ENCODE peak calls at places on chromosomes 1 and 21, in ten cellular contexts. K is OCI-LY7, P is HCT116, Q is SK-N-SH, H is GM23338, D is PC-9, Y is MM.1S, O is hepatocyte, V is PC-3, C is Karpas-422. E is an unnamed sample.

GRCh38 chr1:224338150-224338838 is 8.3 kb upstream of the NVL start:
- DNase-seq in C (no peak), P (no peak), D (peak; percentile 43), H (peak; percentile 30), Q (no peak), O (no peak), Y (no peak), K (no peak), V (no peak), E (no peak)

GRCh38 chr1:56377407-56377806 is 202.0 kb downstream of the PLPP3 start:
- DNase-seq in D (no peak), O (no peak), V (no peak), P (no peak), H (no peak), K (no peak), C (no peak), Y (no peak), Q (no peak), E (no peak)

GRCh38 chr21:28207776-28208175 is 784.9 kb downstream of the LTN1 start:
- DNase-seq in O (no peak), D (no peak), K (no peak), P (no peak), H (no peak), Q (peak; percentile 12), C (no peak), V (peak; percentile 77), Y (no peak), E (peak; percentile 88)

GRCh38 chr1:153869486-153869885 is 53.3 kb downstream of the GATAD2B start:
- DNase-seq in V (no peak), K (no peak), C (peak; percentile 57), O (no peak), Q (no peak), P (no peak), Y (no peak), D (no peak), H (no peak), E (no peak)

GRCh38 chr1:192439373-192440025 is 122.7 kb downstream of the RGS21 start:
- DNase-seq in Q (no peak), H (no peak), O (peak; percentile 8), D (no peak), C (no peak), V (peak; percentile 83), K (no peak), P (no peak), Y (no peak), E (peak; percentile 58)

GRCh38 chr1:232077809-232078208 is 451.2 kb downstream of the DISC1 start:
- DNase-seq in H (no peak), Q (no peak), O (no peak), V (no peak), Y (no peak), K (no peak), D (no peak), P (no peak), C (no peak), E (no peak)

GRCh38 chr1:224544276-224544675 is 71.8 kb upstream of the CNIH3 start:
- DNase-seq in Y (no peak), D (no peak), Q (no peak), C (no peak), O (no peak), K (no peak), H (no peak), P (no peak), V (no peak), E (peak; percentile 63)

GRCh38 chr1:164272156-164272555 is 286.8 kb upstream of the PBX1 start:
- DNase-seq in C (no peak), Q (no peak), H (no peak), O (no peak), Y (no peak), K (no peak), V (no peak), D (no peak), P (no peak), E (no peak)

GRCh38 chr1:153659656-153660055 is 1.2 kb downstream of the SNAPIN start:
- DNase-seq in Q (no peak), C (no peak), V (no peak), K (no peak), Y (no peak), H (no peak), D (no peak), O (no peak), P (no peak), E (no peak)

GRCh38 chr1:234922987-234923386 is 205.7 kb downstream of the TOMM20 start:
- DNase-seq in C (no peak), V (no peak), Y (no peak), H (no peak), K (no peak), O (no peak), Q (no peak), P (no peak), D (no peak), E (no peak)

GRCh38 chr1:170414989-170415733 is 116.8 kb upstream of the GORAB start:
- DNase-seq in Q (no peak), Y (no peak), C (no peak), V (no peak), H (no peak), K (no peak), O (peak; percentile 5), P (no peak), D (no peak), E (peak; percentile 78)

GRCh38 chr1:64097859-64098258 is 105.6 kb upstream of the UBE2U start:
- DNase-seq in D (no peak), Q (no peak), P (no peak), K (no peak), O (no peak), C (no peak), V (no peak), H (no peak), Y (no peak), E (no peak)

GRCh38 chr1:52139817-52140540 is 1.9 kb upstream of the ZFYVE9 start:
- DNase-seq in P (no peak), K (peak; percentile 19), V (peak; percentile 68), C (no peak), Q (no peak), D (peak; percentile 43), O (peak; percentile 23), Y (no peak), H (no peak), E (peak; percentile 96)

GRCh38 chr1:193143285-193143684 is 21.5 kb downstream of the CDC73 start:
- DNase-seq in Q (no peak), C (peak; percentile 45), V (peak; percentile 29), K (peak; percentile 24), P (no peak), D (no peak), H (no peak), Y (no peak), O (peak; percentile 11), E (peak; percentile 33)

GRCh38 chr1:206568256-206568655 is 44.0 kb downstream of the EIF2D start:
- DNase-seq in H (no peak), Q (no peak), Y (peak; percentile 58), C (no peak), V (no peak), D (no peak), O (no peak), P (no peak), K (no peak), E (peak; percentile 29)

GRCh38 chr1:183778006-183778405 is 26.9 kb upstream of the RGL1 start:
- DNase-seq in O (peak; percentile 10), V (no peak), K (no peak), Y (no peak), P (no peak), H (no peak), D (no peak), Q (no peak), C (no peak), E (no peak)

GRCh38 chr1:117611121-117611601 is 5.3 kb downstream of the TENT5C start:
- DNase-seq in Y (peak; percentile 44), P (no peak), K (no peak), H (no peak), D (no peak), C (no peak), O (no peak), V (no peak), Q (no peak), E (no peak)

GRCh38 chr1:23202263-23202749 is 15.0 kb downstream of the HTR1D start:
- DNase-seq in D (no peak), H (no peak), C (peak; percentile 22), V (peak; percentile 61), K (no peak), Q (no peak), P (no peak), O (no peak), Y (peak; percentile 40), E (peak; percentile 61)

GRCh38 chr1:236751385-236751784 is 43.7 kb upstream of the MTR start:
- DNase-seq in Q (no peak), V (no peak), K (no peak), P (no peak), H (no peak), Y (no peak), C (no peak), O (no peak), D (no peak), E (no peak)

DNA sequence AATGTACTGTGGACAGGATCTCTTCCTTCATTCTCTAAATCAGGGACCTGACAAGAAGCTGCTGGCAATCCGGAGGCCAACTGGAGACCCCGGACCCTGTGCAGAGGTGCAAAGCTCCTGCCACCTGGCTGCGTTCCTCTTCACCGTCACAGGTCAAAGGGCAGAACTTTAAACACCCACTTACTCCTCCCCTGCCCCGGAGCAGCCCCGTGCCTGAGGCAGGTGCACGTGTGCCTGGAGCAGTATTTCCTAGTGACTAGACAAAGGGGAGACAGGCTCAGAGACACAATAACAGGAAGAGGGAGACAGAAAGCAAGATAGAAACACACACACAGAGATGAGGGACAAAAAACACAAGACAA is 6.6 kb upstream of the PIGC start:
- DNase-seq in V (peak; percentile 33), O (peak; percentile 62), Q (no peak), C (no peak), Y (no peak), K (no peak), D (no peak), H (no peak), P (no peak), E (no peak)
- H3K4me3 ChIP-seq in V (peak overlapping the region; percentile 10), O (no peak overlapping the region), Q (no peak overlapping the region), C (no peak overlapping the region), Y (no peak overlapping the region), K (no peak overlapping the region), D (no peak overlapping the region), H (no peak overlapping the region), P (no peak overlapping the region), E (no peak overlapping the region)

GRCh38 chr1:4637616-4638346 is 16.6 kb upstream of the AJAP1 start:
- DNase-seq in D (no peak), C (no peak), H (no peak), Q (no peak), V (no peak), O (no peak), Y (no peak), K (no peak), P (no peak), E (no peak)
- H3K9me2 ChIP-seq in D (no peaks in the 10 kb centered on the region), C (no peaks in the 10 kb centered on the region), H (no peaks in the 10 kb centered on the region), Q (no peaks in the 10 kb centered on the region), V (no peaks in the 10 kb centered on the region), O (no peaks in the 10 kb centered on the region), Y (no peaks in the 10 kb centered on the region), K (no peaks in the 10 kb centered on the region), P (no peaks in the 10 kb centered on the region), E (no peaks in the 10 kb centered on the region)

GRCh38 chr21:36096398-36097290 is 26.8 kb downstream of the CBR1 start:
- DNase-seq in H (peak; percentile 84), V (no peak), D (no peak), O (no peak), C (no peak), Y (no peak), K (no peak), P (no peak), Q (no peak), E (no peak)
- H3K27ac ChIP-seq in H (peak overlapping the region; percentile 98), V (no peak overlapping the region), D (no peak overlapping the region), O (no peak overlapping the region), C (no peak overlapping the region), Y (no peak overlapping the region), K (no peak overlapping the region), P (no peak overlapping the region), Q (no peak overlapping the region), E (no peak overlapping the region)

GRCh38 chr1:5404412-5405203 is 587.6 kb downstream of the NPHP4 start:
- DNase-seq in K (no peak), P (no peak), H (no peak), Q (no peak), V (no peak), D (peak; percentile 83), O (no peak), Y (no peak), C (no peak), E (no peak)
- H3K4me3 ChIP-seq in K (no peak overlapping the region), P (no peak overlapping the region), H (no peak overlapping the region), Q (no peak overlapping the region), V (no peak overlapping the region), D (no peak overlapping the region), O (no peak overlapping the region), Y (no peak overlapping the region), C (no peak overlapping the region), E (no peak overlapping the region)